ENCODE peak calls at places on chromosomes 7 and 10, in four cellular contexts. T is LoVo, U is NCI-H510A treated with DMSO at 0.1 percent for 48 hours, R is NCI-H748 treated with DMSO at 0.1 percent for 48 hours. G is an unnamed sample.

GRCh38 chr7:75921479-75921878 is 6.5 kb downstream of the POR start:
- DNase-seq in T (no peak), U (no peak), R (no peak), G (no peak)

GRCh38 chr7:39592586-39592985 is 26.4 kb downstream of the YAE1 start:
- DNase-seq in T (no peak), U (no peak), R (no peak), G (no peak)

GRCh38 chr10:5971315-5971832 is 6.0 kb downstream of the IL15RA start:
- DNase-seq in T (peak; percentile 66), U (no peak), R (no peak), G (no peak)

GRCh38 chr10:113128450-113129105 is 178.5 kb downstream of the TCF7L2 start:
- DNase-seq in T (no peak), U (no peak), R (no peak), G (no peak)

GRCh38 chr10:11403116-11403515 is 208.3 kb downstream of the USP6NL start:
- DNase-seq in T (no peak), U (no peak), R (no peak), G (no peak)

GRCh38 chr10:30384791-30385201 is 35.7 kb upstream of the MTPAP start:
- DNase-seq in T (no peak), U (peak; percentile 69), R (no peak), G (no peak)

GRCh38 chr7:26535483-26536069 is 243.9 kb downstream of the SNX10 start:
- DNase-seq in T (no peak), U (peak; percentile 82), R (peak; percentile 77), G (no peak)

GRCh38 chr10:80500572-80501380 is 36.9 kb upstream of the SH2D4B start:
- DNase-seq in T (no peak), U (no peak), R (no peak), G (no peak)

GRCh38 chr10:107022600-107023354 is 141.7 kb downstream of the SORCS1 start:
- DNase-seq in T (no peak), U (no peak), R (no peak), G (no peak)

GRCh38 chr10:77837925-77838595 is 88.5 kb downstream of the DLG5 start:
- DNase-seq in T (no peak), U (no peak), R (no peak), G (no peak)

GRCh38 chr10:112475565-112476233 is 28.7 kb downstream of the VTI1A start:
- DNase-seq in T (no peak), U (peak; percentile 14), R (no peak), G (no peak)

GRCh38 chr7:101688183-101688831 is 59.2 kb upstream of the MYL10 start:
- DNase-seq in T (peak; percentile 77), U (peak; percentile 23), R (peak; percentile 25), G (no peak)

GRCh38 chr10:122373713-122374112 is 795 bp upstream of the PLEKHA1 start:
- DNase-seq in T (no peak), U (no peak), R (no peak), G (no peak)

GRCh38 chr7:10888861-10889260 is 84.8 kb upstream of the PHF14 start:
- DNase-seq in T (no peak), U (no peak), R (no peak), G (no peak)

GRCh38 chr10:66322777-66323176 is 603.1 kb upstream of the LRRTM3 start:
- DNase-seq in T (no peak), U (no peak), R (no peak), G (no peak)

GRCh38 chr7:64839910-64840309 is 45.7 kb downstream of the ZNF138 start:
- DNase-seq in T (no peak), U (no peak), R (no peak), G (no peak)

GRCh38 chr10:121293121-121293520 is 305.1 kb downstream of the FGFR2 start:
- DNase-seq in T (no peak), U (peak; percentile 8), R (no peak), G (no peak)

GRCh38 chr7:22442187-22442886 is 57.7 kb downstream of the STEAP1B start:
- DNase-seq in T (no peak), U (peak; percentile 66), R (peak; percentile 58), G (peak; percentile 75)

GRCh38 chr10:76942556-76943416 is 694.8 kb downstream of the KCNMA1 start:
- DNase-seq in T (no peak), U (no peak), R (no peak), G (no peak)

GRCh38 chr10:122162566-122163181 is 108.4 kb upstream of the BTBD16 start:
- DNase-seq in T (no peak), U (peak; percentile 70), R (peak; percentile 56), G (no peak)

GRCh38 chr10:17109475-17110207 is 20.0 kb downstream of the CUBN start:
- DNase-seq in T (no peak), U (no peak), R (no peak), G (no peak)

GRCh38 chr7:105985821-105986220 is 22.8 kb downstream of the CDHR3 start:
- DNase-seq in T (no peak), U (no peak), R (no peak), G (no peak)

GRCh38 chr7:29811597-29811996 is 5.3 kb downstream of the WIPF3 start:
- DNase-seq in T (no peak), U (peak; percentile 86), R (peak; percentile 76), G (no peak)

GRCh38 chr10:62050941-62051433 is 149.5 kb downstream of the ARID5B start:
- DNase-seq in T (no peak), U (no peak), R (no peak), G (no peak)

GRCh38 chr7:82810558-82811259 is 352.0 kb downstream of the PCLO start:
- DNase-seq in T (peak; percentile 66), U (peak; percentile 56), R (peak; percentile 53), G (peak; percentile 45)

GRCh38 chr7:74395745-74396311 is 57.9 kb upstream of the GTF2IRD1 start:
- DNase-seq in T (no peak), U (no peak), R (no peak), G (no peak)

GRCh38 chr10:22723343-22723779 is 9.0 kb upstream of the PIP4K2A start:
- DNase-seq in T (no peak), U (no peak), R (no peak), G (no peak)

GRCh38 chr10:116877391-116877790 is 28.1 kb downstream of the ENO4 start:
- DNase-seq in T (no peak), U (no peak), R (no peak), G (no peak)

GRCh38 chr10:70324341-70324861 is 40.6 kb upstream of the NPFFR1 start:
- DNase-seq in T (no peak), U (no peak), R (no peak), G (no peak)